ENCODE peak calls at places on chromosomes 1 and 21, in four cellular contexts. C is NT2/D1, T is fibroblast of lung, R is ascending aorta. Z is an unnamed sample.
A peak's percentile ranks its signal among the peaks of the same experiment; 100 is the strongest.

GRCh38 chr1:222454782-222455181 is 93.1 kb downstream of the HHIPL2 start:
- DNase-seq in C (no peak), R (peak; percentile 68), T (no peak), Z (no peak)

GRCh38 chr1:21064057-21064456 is 112.6 kb downstream of the EIF4G3 start:
- DNase-seq in C (no peak), R (no peak), T (no peak), Z (no peak)

GRCh38 chr1:57319165-57319564 is 104.7 kb downstream of the DAB1 start:
- DNase-seq in R (no peak), T (peak; percentile 76), C (no peak), Z (no peak)

GRCh38 chr21:21973806-21974205 is 975.6 kb downstream of the NCAM2 start:
- DNase-seq in C (no peak), R (no peak), T (peak; percentile 5), Z (peak; percentile 19)

GRCh38 chr1:155218854-155219591 is 10.5 kb downstream of the MTX1 start:
- DNase-seq in T (peak; percentile 82), R (no peak), C (no peak), Z (no peak)

GRCh38 chr1:113935176-113935575 is 6.1 kb downstream of the HIPK1 start:
- DNase-seq in R (no peak), C (no peak), T (no peak), Z (no peak)

GRCh38 chr1:64000021-64000420 is 203.4 kb upstream of the UBE2U start:
- DNase-seq in R (no peak), C (no peak), T (peak; percentile 52), Z (no peak)

GRCh38 chr1:177255411-177255810 is 84.7 kb downstream of the BRINP2 start:
- DNase-seq in R (no peak), C (no peak), T (peak; percentile 46), Z (no peak)

GRCh38 chr1:100328133-100328532 is 24.2 kb upstream of the CDC14A start:
- DNase-seq in R (no peak), C (no peak), T (no peak), Z (no peak)

GRCh38 chr1:48470506-48470905 is 1.5 kb downstream of the SPATA6 start:
- DNase-seq in C (no peak), T (peak; percentile 47), R (peak; percentile 68), Z (no peak)

GRCh38 chr1:110235181-110235838 is 25.2 kb downstream of the KCNC4 start:
- DNase-seq in R (no peak), C (no peak), T (no peak), Z (no peak)

GRCh38 chr1:14980801-14981200 is 172.7 kb upstream of the TMEM51 start:
- DNase-seq in C (no peak), R (no peak), T (peak; percentile 22), Z (no peak)

GRCh38 chr1:14946011-14946359 is 207.6 kb upstream of the TMEM51 start:
- DNase-seq in R (no peak), C (no peak), T (no peak), Z (no peak)

GRCh38 chr1:156852414-156852874 is 6.5 kb downstream of the INSRR start:
- DNase-seq in T (peak; percentile 48), C (no peak), R (no peak), Z (no peak)

GRCh38 chr1:113519561-113519960 is 129.2 kb downstream of the MAGI3 start:
- DNase-seq in T (peak; percentile 18), R (no peak), C (no peak), Z (no peak)

DNA sequence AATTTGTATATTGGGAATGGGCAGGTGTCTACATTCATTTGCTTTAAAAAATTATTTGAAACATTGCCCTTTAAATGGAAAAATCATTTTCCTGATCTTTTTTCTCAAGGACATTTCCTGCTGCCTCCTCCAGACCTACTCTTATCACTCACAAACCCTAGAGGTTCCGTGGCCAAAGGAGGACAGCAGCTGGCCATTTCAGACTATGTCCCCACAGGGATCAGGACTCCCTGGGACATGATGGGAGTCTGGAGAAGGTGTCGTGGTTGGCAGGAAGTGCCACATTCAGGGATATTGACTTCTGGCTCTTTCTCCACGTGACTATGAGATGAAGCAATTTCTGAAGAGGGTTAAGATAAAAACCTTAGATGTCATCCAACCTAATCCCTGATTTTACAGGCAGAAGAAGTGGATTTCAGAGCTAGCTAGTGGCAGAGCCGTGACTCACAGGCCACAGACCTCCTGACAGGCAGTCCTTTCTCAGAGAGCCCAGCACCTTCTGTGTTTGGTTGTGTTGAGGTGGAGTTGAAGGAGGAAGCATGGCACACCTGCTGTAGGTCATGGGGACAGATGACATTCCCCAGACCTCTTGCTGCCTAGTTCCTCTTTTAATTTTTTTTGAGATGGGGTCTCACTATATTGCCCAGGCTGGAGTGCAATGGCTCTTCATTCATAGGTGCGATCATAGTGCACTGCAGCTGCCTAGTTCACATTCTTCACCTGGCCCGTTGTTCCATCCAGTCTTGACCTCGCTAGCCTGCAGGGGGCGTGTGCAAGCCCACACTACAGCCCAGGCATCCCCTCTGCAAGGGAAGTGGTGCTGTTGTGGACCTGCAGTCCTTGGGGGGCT is 25.5 kb upstream of the IL10 start:
- DNase-seq in C (peak; percentile 57), T (no peak), R (no peak), Z (peak; percentile 51)
- H3K4me1 ChIP-seq in C (no peaks in the 10 kb centered on the region), T (peaks cover 2% of the 10 kb centered on the region), R (no peaks in the 10 kb centered on the region), Z (no peaks in the 10 kb centered on the region)

GRCh38 chr1:152768847-152769533 is 6.0 kb upstream of the LCE1F start:
- DNase-seq in R (no peak), C (no peak), T (peak; percentile 58), Z (no peak)

GRCh38 chr1:152774875-152775274 is at the start of gene LCE1F:
- DNase-seq in R (no peak), T (no peak), C (no peak), Z (no peak)

GRCh38 chr1:152776361-152776760 is 1.4 kb downstream of the LCE1F start:
- DNase-seq in R (no peak), C (no peak), T (no peak), Z (no peak)

DNA sequence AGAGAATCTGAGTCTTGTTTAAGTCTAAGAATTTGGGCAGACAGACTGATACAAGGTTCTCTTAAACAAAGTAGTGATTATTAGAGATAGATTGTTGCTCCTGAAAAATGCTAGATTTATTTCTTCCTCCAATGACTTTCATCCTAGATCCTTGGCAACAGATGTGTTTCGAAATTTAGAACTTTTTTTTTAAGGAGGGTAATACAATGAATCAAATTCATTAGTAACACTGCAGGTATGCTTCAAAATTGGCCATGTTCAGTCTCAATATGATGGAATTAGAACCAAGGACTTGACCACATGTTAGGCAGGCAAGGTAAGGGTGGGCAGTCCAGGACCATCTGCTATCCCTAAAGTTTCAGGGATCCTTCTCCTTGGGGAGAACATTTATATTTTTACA is 4.5 kb upstream of the LCE1F start:
- DNase-seq in R (no peak), C (no peak), T (no peak), Z (no peak)
- H3K9me3 ChIP-seq in R (no peaks in the 10 kb centered on the region), C (no peaks in the 10 kb centered on the region), T (no peaks in the 10 kb centered on the region), Z (no peaks in the 10 kb centered on the region)

DNA sequence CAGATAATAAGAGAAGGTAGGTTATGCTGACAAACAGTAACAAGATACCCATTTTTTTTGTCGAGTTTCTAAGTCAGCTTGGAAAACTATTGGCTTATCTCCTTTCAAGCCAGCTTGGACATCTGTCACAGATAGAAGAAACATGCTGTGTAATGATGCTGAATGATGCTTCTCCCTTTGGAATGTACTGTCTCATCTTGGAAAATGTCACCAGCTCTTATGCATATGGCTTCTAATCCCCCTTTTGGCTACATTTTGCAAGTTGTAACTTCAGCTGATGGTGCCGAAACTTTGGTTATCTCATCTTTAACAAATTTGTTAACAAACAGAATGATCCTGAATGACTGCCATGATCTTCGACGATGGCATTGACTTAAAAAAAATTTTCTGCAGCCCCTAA is 68.8 kb upstream of the ST6GALNAC3 start:
- DNase-seq in R (no peak), C (no peak), T (no peak), Z (no peak)
- H3K4me1 ChIP-seq in R (no peaks in the 10 kb centered on the region), C (no peaks in the 10 kb centered on the region), T (no peaks in the 10 kb centered on the region), Z (no peaks in the 10 kb centered on the region)

DNA sequence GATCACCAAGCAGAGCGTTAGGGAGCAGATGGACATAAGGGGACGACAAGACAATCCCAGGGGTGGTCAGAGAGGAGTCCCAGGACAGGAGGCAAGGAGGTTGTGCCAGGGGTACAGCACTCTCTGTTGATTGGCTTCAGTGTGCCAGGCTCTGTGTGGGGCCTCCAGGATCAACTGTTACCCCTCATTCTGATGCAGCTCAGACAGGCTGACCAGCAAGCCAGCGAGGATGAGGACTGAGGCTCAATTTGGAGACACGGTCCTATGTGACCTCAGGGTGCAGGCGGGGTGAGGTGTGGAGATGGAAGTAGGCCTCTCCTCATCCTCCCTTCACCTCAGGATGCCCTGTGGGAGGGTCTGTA is 4.0 kb downstream of the HYI start:
- DNase-seq in R (peak; percentile 46), T (no peak), C (no peak), Z (no peak)
- H3K9me3 ChIP-seq in R (no peaks in the 10 kb centered on the region), T (no peaks in the 10 kb centered on the region), C (no peaks in the 10 kb centered on the region), Z (no peaks in the 10 kb centered on the region)

DNA sequence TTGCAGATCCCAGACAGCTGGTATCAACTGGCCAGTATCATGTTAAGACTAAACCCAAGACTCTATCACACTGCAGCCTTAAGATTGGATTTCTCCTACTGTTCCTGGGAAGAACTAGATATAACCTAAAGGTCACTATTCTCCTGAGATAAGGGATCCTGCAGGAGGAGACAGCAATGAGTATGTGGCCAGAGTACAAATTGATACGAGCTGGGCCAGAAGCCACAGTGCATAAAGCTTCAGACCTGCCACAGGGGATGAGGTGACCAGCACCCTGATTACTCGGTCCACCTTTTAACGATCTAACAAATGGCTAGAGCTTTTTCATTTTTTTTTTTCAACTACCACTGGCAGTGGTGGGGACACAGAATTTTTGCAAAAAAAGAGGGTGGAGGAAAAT is 31.0 kb downstream of the HSD3B1 start:
- DNase-seq in R (no peak), T (no peak), C (no peak), Z (no peak)
- H3K4me1 ChIP-seq in R (no peaks in the 10 kb centered on the region), T (no peaks in the 10 kb centered on the region), C (no peaks in the 10 kb centered on the region), Z (no peaks in the 10 kb centered on the region)

DNA sequence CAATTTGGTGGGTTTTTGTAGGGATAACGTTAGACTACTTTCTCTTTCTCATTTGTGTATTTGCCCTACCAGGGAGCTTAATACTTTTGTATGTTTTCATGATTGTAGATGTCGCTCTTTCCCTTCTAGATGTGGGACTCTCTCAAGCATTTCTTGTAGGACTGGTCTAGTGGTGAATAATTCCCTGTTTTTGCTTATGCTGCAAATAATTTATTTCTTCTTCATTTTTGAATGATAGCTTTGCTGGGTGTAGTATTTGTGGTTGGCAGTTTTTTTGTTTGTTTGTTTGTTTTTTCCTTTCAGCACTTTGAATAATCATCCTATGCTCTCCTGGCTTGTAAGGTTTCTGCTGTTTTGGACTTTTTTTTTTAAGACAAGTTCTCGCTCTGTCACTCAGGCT is 22.5 kb upstream of the TTC22 start:
- DNase-seq in R (no peak), C (no peak), T (no peak), Z (no peak)
- H3K9me3 ChIP-seq in R (peaks cover 23% of the 10 kb centered on the region), C (peaks cover 31% of the 10 kb centered on the region), T (no peaks in the 10 kb centered on the region), Z (no peaks in the 10 kb centered on the region)

DNA sequence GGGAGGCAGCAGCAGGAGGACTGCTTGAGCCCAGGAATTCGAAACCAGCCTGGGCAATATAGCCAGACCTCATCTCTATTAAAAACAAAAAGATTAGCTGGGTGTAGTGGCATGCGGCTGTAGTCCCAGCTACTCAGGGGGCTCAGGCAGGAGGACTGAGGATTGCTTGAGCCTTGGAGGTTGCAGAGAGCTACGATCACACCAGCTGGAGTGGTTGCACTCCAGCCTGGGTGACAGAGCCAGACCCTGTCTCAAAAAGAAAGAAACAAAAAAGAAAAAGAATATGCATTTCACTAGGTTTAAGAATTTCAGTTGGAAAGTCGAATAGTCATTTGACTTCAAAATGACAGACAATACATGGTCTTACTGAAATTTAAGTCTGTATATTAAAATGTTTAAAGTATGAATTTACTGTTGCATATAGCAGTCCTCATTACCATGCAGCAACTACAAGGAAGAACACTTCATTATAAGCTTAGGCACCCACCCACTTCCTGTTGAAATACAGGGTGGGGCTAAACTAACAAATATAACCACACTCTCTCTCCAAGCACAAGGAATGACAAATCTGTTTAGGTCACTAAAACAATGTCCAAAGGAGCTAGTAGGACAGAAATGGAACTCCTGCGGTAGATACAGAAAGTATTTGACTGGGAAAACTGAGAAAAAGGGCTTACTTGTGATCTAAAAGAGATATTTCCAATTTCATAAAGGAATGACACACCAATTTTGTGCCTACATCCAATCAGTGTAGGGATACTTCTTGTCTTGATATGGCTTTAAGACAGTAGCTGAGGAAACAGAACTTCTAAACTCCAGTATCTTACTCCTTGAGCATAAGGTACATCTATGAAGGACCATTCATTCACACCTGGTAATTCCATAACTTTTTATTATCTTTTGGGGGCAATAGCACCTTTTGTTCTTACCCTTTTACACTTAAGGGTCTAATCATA is 44.1 kb downstream of the GPR3 start:
- DNase-seq in R (no peak), C (no peak), T (peak; percentile 74), Z (no peak)
- H3K4me1 ChIP-seq in R (peaks cover 69% of the 10 kb centered on the region), C (peaks cover 2% of the 10 kb centered on the region), T (peaks cover 10% of the 10 kb centered on the region), Z (peaks cover 5% of the 10 kb centered on the region)